ENCODE peak calls at places on chromosomes 16 and 17, in five cellular contexts. P is activated CD8-positive, alpha-beta memory T cell treated with anti-CD3 and anti-CD28 coated beads for 1 hour; N is lung; A is WERI-Rb-1; J is GDM1. D is an unnamed sample.

GRCh38 chr16:80622007-80622406 is 81.2 kb downstream of the DYNLRB2 start:
- DNase-seq in N (no peak), A (no peak), J (no peak), P (no peak), D (peak)

GRCh38 chr17:5241861-5242671 is 7.4 kb upstream of the SCIMP start:
- DNase-seq in A (no peak), J (no peak), P (no peak), N (no peak), D (no peak)

GRCh38 chr17:40557531-40558299 is 7.6 kb downstream of the CCR7 start:
- DNase-seq in J (peak), N (no peak), A (peak), P (no peak), D (peak)

GRCh38 chr17:63792055-63792729 is 18.2 kb downstream of the DDX42 start:
- DNase-seq in N (no peak), P (no peak), J (no peak), A (no peak), D (no peak)

GRCh38 chr16:3115011-3115410 is 2.6 kb downstream of the ZNF205 start:
- DNase-seq in J (no peak), N (no peak), P (no peak), A (no peak), D (no peak)

GRCh38 chr16:22641030-22641671 is 130.5 kb downstream of the NPIPB5 start:
- DNase-seq in J (no peak), P (no peak), N (no peak), A (no peak), D (no peak)

GRCh38 chr17:14575349-14575966 is 274.6 kb downstream of the HS3ST3B1 start:
- DNase-seq in J (no peak), A (no peak), P (no peak), N (no peak), D (no peak)

GRCh38 chr17:82281502-82282238 is 8.2 kb upstream of the CSNK1D start:
- DNase-seq in J (no peak), N (peak), P (no peak), A (no peak), D (no peak)

GRCh38 chr16:1828645-1829410 is 1.8 kb downstream of the FAHD1 start:
- DNase-seq in J (no peak), N (no peak), P (no peak), A (no peak), D (peak)

GRCh38 chr17:4175921-4176802 is 33.2 kb downstream of the CYB5D2 start:
- DNase-seq in A (no peak), J (no peak), P (peak), N (no peak), D (no peak)

GRCh38 chr16:64253114-64253513 is 868.7 kb downstream of the CDH11 start:
- DNase-seq in N (no peak), P (no peak), J (no peak), A (no peak), D (no peak)

GRCh38 chr17:47742319-47743181 is 9.5 kb downstream of the TBX21 start:
- DNase-seq in A (peak), N (peak), P (no peak), J (peak), D (peak)

GRCh38 chr16:5490499-5490898 is 392.9 kb upstream of the EEF2KMT start:
- DNase-seq in N (no peak), A (peak), J (peak), P (no peak), D (no peak)

GRCh38 chr17:40016692-40017000 is 1.4 kb downstream of the CSF3 start:
- DNase-seq in A (no peak), J (no peak), N (no peak), P (no peak), D (no peak)

GRCh38 chr17:2082003-2082862 is 27.3 kb downstream of the HIC1 start:
- DNase-seq in A (no peak), P (no peak), J (no peak), N (no peak), D (no peak)

GRCh38 chr16:79809376-79809775 is 208.8 kb upstream of the MAF start:
- DNase-seq in N (no peak), J (no peak), P (no peak), A (no peak), D (no peak)

GRCh38 chr17:59643159-59643857 is 23.6 kb downstream of the CLTC start:
- DNase-seq in J (no peak), P (no peak), N (no peak), A (no peak), D (no peak)

GRCh38 chr16:74936902-74937560 is 47.9 kb downstream of the WDR59 start:
- DNase-seq in N (no peak), P (no peak), A (no peak), J (no peak), D (no peak)

GRCh38 chr17:57665128-57665527 is 80.0 kb downstream of the CCDC182 start:
- DNase-seq in P (no peak), N (no peak), J (no peak), A (no peak), D (no peak)

GRCh38 chr16:89827383-89828198 is 684 bp upstream of the SPIRE2 start:
- DNase-seq in J (no peak), N (peak), A (peak), P (no peak), D (no peak)

GRCh38 chr17:17752822-17753448 is 71.7 kb downstream of the RAI1 start:
- DNase-seq in N (no peak), P (no peak), A (no peak), J (no peak), D (no peak)

GRCh38 chr17:41352597-41353366 is 2.2 kb upstream of the KRT33A start:
- DNase-seq in N (no peak), A (no peak), J (no peak), P (no peak), D (no peak)

GRCh38 chr17:28727727-28728363 is 743 bp upstream of the NEK8 start:
- DNase-seq in P (peak), A (peak), N (peak), J (no peak), D (peak)